ENCODE peak calls at places on chromosomes 12 and 14, in ten cellular contexts. One of them, this sample, is unnamed.
A peak's percentile ranks its signal among the peaks of the same experiment; 100 is the strongest.

GRCh38 chr12:20212658-20213387 is 155.5 kb upstream of the PDE3A start:
- ATAC-seq in aorta: peak; percentile 96
- ATAC-seq in SK-N-SH treated with all-trans-retinoic acid at 6 μM for 48 hours: peak; percentile 100
- ATAC-seq in activated T-cell treated with anti-CD3 and anti-CD28 coated beads, Interleukin-2, amount 50 U/mL, for 72 hours: no peak
- ATAC-seq in Right ventricle myocardium inferior: peak; percentile 98
- ATAC-seq in upper lobe of right lung: peak; percentile 93
- ATAC-seq in stimulated activated effector memory CD8-positive, alpha-beta T cell treated with anti-CD3 and anti-CD28 coated beads, Interleukin-12 subunit alpha, Interleukin-12 subunit beta, amount 100 ng/mL, for 72 hours: no peak
- ATAC-seq in right cardiac atrium: peak; percentile 99
- ATAC-seq in heart right ventricle: peak; percentile 98
- ATAC-seq in lower lobe of right lung: peak; percentile 91
- ATAC-seq in this sample: peak; percentile 100

GRCh38 chr12:22250762-22251161 is 83.7 kb downstream of the ST8SIA1 start:
- ATAC-seq in right cardiac atrium: no peak
- ATAC-seq in lower lobe of right lung: no peak
- ATAC-seq in Right ventricle myocardium inferior: no peak
- ATAC-seq in upper lobe of right lung: no peak
- ATAC-seq in heart right ventricle: no peak
- ATAC-seq in aorta: no peak
- ATAC-seq in activated T-cell treated with anti-CD3 and anti-CD28 coated beads, Interleukin-2, amount 50 U/mL, for 72 hours: no peak
- ATAC-seq in SK-N-SH treated with all-trans-retinoic acid at 6 μM for 48 hours: no peak
- ATAC-seq in stimulated activated effector memory CD8-positive, alpha-beta T cell treated with anti-CD3 and anti-CD28 coated beads, Interleukin-12 subunit alpha, Interleukin-12 subunit beta, amount 100 ng/mL, for 72 hours: no peak
- ATAC-seq in this sample: no peak

GRCh38 chr12:12384601-12385321 is 27.9 kb downstream of the BORCS5 start:
- ATAC-seq in lower lobe of right lung: no peak
- ATAC-seq in upper lobe of right lung: peak; percentile 35
- ATAC-seq in right cardiac atrium: no peak
- ATAC-seq in Right ventricle myocardium inferior: no peak
- ATAC-seq in activated T-cell treated with anti-CD3 and anti-CD28 coated beads, Interleukin-2, amount 50 U/mL, for 72 hours: peak; percentile 93
- ATAC-seq in aorta: no peak
- ATAC-seq in SK-N-SH treated with all-trans-retinoic acid at 6 μM for 48 hours: no peak
- ATAC-seq in stimulated activated effector memory CD8-positive, alpha-beta T cell treated with anti-CD3 and anti-CD28 coated beads, Interleukin-12 subunit alpha, Interleukin-12 subunit beta, amount 100 ng/mL, for 72 hours: peak; percentile 96
- ATAC-seq in heart right ventricle: no peak
- ATAC-seq in this sample: no peak

GRCh38 chr14:90674043-90674670 is 142.1 kb downstream of the TTC7B start:
- ATAC-seq in aorta: no peak
- ATAC-seq in Right ventricle myocardium inferior: no peak
- ATAC-seq in heart right ventricle: peak; percentile 82
- ATAC-seq in upper lobe of right lung: peak; percentile 70
- ATAC-seq in right cardiac atrium: peak; percentile 45
- ATAC-seq in lower lobe of right lung: peak; percentile 59
- ATAC-seq in activated T-cell treated with anti-CD3 and anti-CD28 coated beads, Interleukin-2, amount 50 U/mL, for 72 hours: no peak
- ATAC-seq in SK-N-SH treated with all-trans-retinoic acid at 6 μM for 48 hours: no peak
- ATAC-seq in stimulated activated effector memory CD8-positive, alpha-beta T cell treated with anti-CD3 and anti-CD28 coated beads, Interleukin-12 subunit alpha, Interleukin-12 subunit beta, amount 100 ng/mL, for 72 hours: no peak
- ATAC-seq in this sample: no peak

GRCh38 chr12:21562859-21563258 is 36.8 kb downstream of the SPX start:
- ATAC-seq in aorta: no peak
- ATAC-seq in activated T-cell treated with anti-CD3 and anti-CD28 coated beads, Interleukin-2, amount 50 U/mL, for 72 hours: no peak
- ATAC-seq in right cardiac atrium: no peak
- ATAC-seq in SK-N-SH treated with all-trans-retinoic acid at 6 μM for 48 hours: no peak
- ATAC-seq in lower lobe of right lung: no peak
- ATAC-seq in upper lobe of right lung: no peak
- ATAC-seq in heart right ventricle: no peak
- ATAC-seq in Right ventricle myocardium inferior: no peak
- ATAC-seq in stimulated activated effector memory CD8-positive, alpha-beta T cell treated with anti-CD3 and anti-CD28 coated beads, Interleukin-12 subunit alpha, Interleukin-12 subunit beta, amount 100 ng/mL, for 72 hours: no peak
- ATAC-seq in this sample: no peak

GRCh38 chr14:105087308-105087962 is 22.2 kb upstream of the GPR132 start:
- ATAC-seq in aorta: peak; percentile 8
- ATAC-seq in stimulated activated effector memory CD8-positive, alpha-beta T cell treated with anti-CD3 and anti-CD28 coated beads, Interleukin-12 subunit alpha, Interleukin-12 subunit beta, amount 100 ng/mL, for 72 hours: peak; percentile 25
- ATAC-seq in lower lobe of right lung: peak; percentile 7
- ATAC-seq in heart right ventricle: no peak
- ATAC-seq in SK-N-SH treated with all-trans-retinoic acid at 6 μM for 48 hours: peak; percentile 10
- ATAC-seq in Right ventricle myocardium inferior: peak; percentile 25
- ATAC-seq in upper lobe of right lung: peak; percentile 9
- ATAC-seq in activated T-cell treated with anti-CD3 and anti-CD28 coated beads, Interleukin-2, amount 50 U/mL, for 72 hours: peak; percentile 28
- ATAC-seq in right cardiac atrium: peak; percentile 34
- ATAC-seq in this sample: peak; percentile 34

GRCh38 chr14:50776522-50776921 is 54.4 kb downstream of the NIN start:
- ATAC-seq in stimulated activated effector memory CD8-positive, alpha-beta T cell treated with anti-CD3 and anti-CD28 coated beads, Interleukin-12 subunit alpha, Interleukin-12 subunit beta, amount 100 ng/mL, for 72 hours: no peak
- ATAC-seq in right cardiac atrium: no peak
- ATAC-seq in Right ventricle myocardium inferior: no peak
- ATAC-seq in upper lobe of right lung: no peak
- ATAC-seq in heart right ventricle: no peak
- ATAC-seq in activated T-cell treated with anti-CD3 and anti-CD28 coated beads, Interleukin-2, amount 50 U/mL, for 72 hours: no peak
- ATAC-seq in lower lobe of right lung: no peak
- ATAC-seq in SK-N-SH treated with all-trans-retinoic acid at 6 μM for 48 hours: no peak
- ATAC-seq in aorta: no peak
- ATAC-seq in this sample: no peak

GRCh38 chr12:124416516-124417395 is 121.9 kb downstream of the RFLNA start:
- ATAC-seq in lower lobe of right lung: no peak
- ATAC-seq in stimulated activated effector memory CD8-positive, alpha-beta T cell treated with anti-CD3 and anti-CD28 coated beads, Interleukin-12 subunit alpha, Interleukin-12 subunit beta, amount 100 ng/mL, for 72 hours: no peak
- ATAC-seq in SK-N-SH treated with all-trans-retinoic acid at 6 μM for 48 hours: no peak
- ATAC-seq in activated T-cell treated with anti-CD3 and anti-CD28 coated beads, Interleukin-2, amount 50 U/mL, for 72 hours: no peak
- ATAC-seq in heart right ventricle: no peak
- ATAC-seq in upper lobe of right lung: no peak
- ATAC-seq in Right ventricle myocardium inferior: no peak
- ATAC-seq in aorta: no peak
- ATAC-seq in right cardiac atrium: no peak
- ATAC-seq in this sample: no peak

GRCh38 chr12:119683413-119683812 is 15.5 kb downstream of the PRKAB1 start:
- ATAC-seq in aorta: no peak
- ATAC-seq in right cardiac atrium: no peak
- ATAC-seq in Right ventricle myocardium inferior: no peak
- ATAC-seq in heart right ventricle: no peak
- ATAC-seq in SK-N-SH treated with all-trans-retinoic acid at 6 μM for 48 hours: peak; percentile 47
- ATAC-seq in upper lobe of right lung: no peak
- ATAC-seq in activated T-cell treated with anti-CD3 and anti-CD28 coated beads, Interleukin-2, amount 50 U/mL, for 72 hours: no peak
- ATAC-seq in lower lobe of right lung: no peak
- ATAC-seq in stimulated activated effector memory CD8-positive, alpha-beta T cell treated with anti-CD3 and anti-CD28 coated beads, Interleukin-12 subunit alpha, Interleukin-12 subunit beta, amount 100 ng/mL, for 72 hours: peak; percentile 22
- ATAC-seq in this sample: no peak

GRCh38 chr14:70924521-70924920 is 17.3 kb downstream of the PCNX1 start:
- ATAC-seq in lower lobe of right lung: no peak
- ATAC-seq in heart right ventricle: no peak
- ATAC-seq in right cardiac atrium: no peak
- ATAC-seq in Right ventricle myocardium inferior: no peak
- ATAC-seq in aorta: no peak
- ATAC-seq in activated T-cell treated with anti-CD3 and anti-CD28 coated beads, Interleukin-2, amount 50 U/mL, for 72 hours: no peak
- ATAC-seq in SK-N-SH treated with all-trans-retinoic acid at 6 μM for 48 hours: no peak
- ATAC-seq in stimulated activated effector memory CD8-positive, alpha-beta T cell treated with anti-CD3 and anti-CD28 coated beads, Interleukin-12 subunit alpha, Interleukin-12 subunit beta, amount 100 ng/mL, for 72 hours: no peak
- ATAC-seq in upper lobe of right lung: no peak
- ATAC-seq in this sample: no peak

GRCh38 chr12:23504043-23504442 is 445.4 kb downstream of the SOX5 start:
- ATAC-seq in upper lobe of right lung: no peak
- ATAC-seq in heart right ventricle: no peak
- ATAC-seq in Right ventricle myocardium inferior: no peak
- ATAC-seq in stimulated activated effector memory CD8-positive, alpha-beta T cell treated with anti-CD3 and anti-CD28 coated beads, Interleukin-12 subunit alpha, Interleukin-12 subunit beta, amount 100 ng/mL, for 72 hours: no peak
- ATAC-seq in lower lobe of right lung: no peak
- ATAC-seq in right cardiac atrium: no peak
- ATAC-seq in activated T-cell treated with anti-CD3 and anti-CD28 coated beads, Interleukin-2, amount 50 U/mL, for 72 hours: no peak
- ATAC-seq in aorta: no peak
- ATAC-seq in SK-N-SH treated with all-trans-retinoic acid at 6 μM for 48 hours: no peak
- ATAC-seq in this sample: no peak

GRCh38 chr14:93045211-93045674 is 70.5 kb downstream of the ITPK1 start:
- ATAC-seq in SK-N-SH treated with all-trans-retinoic acid at 6 μM for 48 hours: no peak
- ATAC-seq in activated T-cell treated with anti-CD3 and anti-CD28 coated beads, Interleukin-2, amount 50 U/mL, for 72 hours: no peak
- ATAC-seq in right cardiac atrium: no peak
- ATAC-seq in heart right ventricle: no peak
- ATAC-seq in aorta: no peak
- ATAC-seq in Right ventricle myocardium inferior: no peak
- ATAC-seq in stimulated activated effector memory CD8-positive, alpha-beta T cell treated with anti-CD3 and anti-CD28 coated beads, Interleukin-12 subunit alpha, Interleukin-12 subunit beta, amount 100 ng/mL, for 72 hours: no peak
- ATAC-seq in lower lobe of right lung: no peak
- ATAC-seq in upper lobe of right lung: no peak
- ATAC-seq in this sample: no peak

GRCh38 chr12:11075642-11076041 is 13.5 kb upstream of the TAS2R46 start:
- ATAC-seq in Right ventricle myocardium inferior: no peak
- ATAC-seq in upper lobe of right lung: no peak
- ATAC-seq in activated T-cell treated with anti-CD3 and anti-CD28 coated beads, Interleukin-2, amount 50 U/mL, for 72 hours: no peak
- ATAC-seq in SK-N-SH treated with all-trans-retinoic acid at 6 μM for 48 hours: no peak
- ATAC-seq in stimulated activated effector memory CD8-positive, alpha-beta T cell treated with anti-CD3 and anti-CD28 coated beads, Interleukin-12 subunit alpha, Interleukin-12 subunit beta, amount 100 ng/mL, for 72 hours: no peak
- ATAC-seq in right cardiac atrium: no peak
- ATAC-seq in aorta: no peak
- ATAC-seq in heart right ventricle: no peak
- ATAC-seq in lower lobe of right lung: no peak
- ATAC-seq in this sample: no peak

GRCh38 chr14:90804776-90805391 is 11.3 kb downstream of the TTC7B start:
- ATAC-seq in right cardiac atrium: no peak
- ATAC-seq in activated T-cell treated with anti-CD3 and anti-CD28 coated beads, Interleukin-2, amount 50 U/mL, for 72 hours: no peak
- ATAC-seq in SK-N-SH treated with all-trans-retinoic acid at 6 μM for 48 hours: no peak
- ATAC-seq in upper lobe of right lung: no peak
- ATAC-seq in aorta: no peak
- ATAC-seq in stimulated activated effector memory CD8-positive, alpha-beta T cell treated with anti-CD3 and anti-CD28 coated beads, Interleukin-12 subunit alpha, Interleukin-12 subunit beta, amount 100 ng/mL, for 72 hours: no peak
- ATAC-seq in Right ventricle myocardium inferior: no peak
- ATAC-seq in lower lobe of right lung: no peak
- ATAC-seq in heart right ventricle: no peak
- ATAC-seq in this sample: no peak

GRCh38 chr12:111584959-111585358 is 14.2 kb downstream of the ATXN2 start:
- ATAC-seq in right cardiac atrium: no peak
- ATAC-seq in SK-N-SH treated with all-trans-retinoic acid at 6 μM for 48 hours: no peak
- ATAC-seq in aorta: no peak
- ATAC-seq in stimulated activated effector memory CD8-positive, alpha-beta T cell treated with anti-CD3 and anti-CD28 coated beads, Interleukin-12 subunit alpha, Interleukin-12 subunit beta, amount 100 ng/mL, for 72 hours: no peak
- ATAC-seq in lower lobe of right lung: no peak
- ATAC-seq in activated T-cell treated with anti-CD3 and anti-CD28 coated beads, Interleukin-2, amount 50 U/mL, for 72 hours: no peak
- ATAC-seq in Right ventricle myocardium inferior: no peak
- ATAC-seq in upper lobe of right lung: no peak
- ATAC-seq in heart right ventricle: no peak
- ATAC-seq in this sample: peak; percentile 80

GRCh38 chr12:56521209-56521589 is 421 bp upstream of the RBMS2 start:
- ATAC-seq in SK-N-SH treated with all-trans-retinoic acid at 6 μM for 48 hours: peak; percentile 5
- ATAC-seq in aorta: peak; percentile 61
- ATAC-seq in stimulated activated effector memory CD8-positive, alpha-beta T cell treated with anti-CD3 and anti-CD28 coated beads, Interleukin-12 subunit alpha, Interleukin-12 subunit beta, amount 100 ng/mL, for 72 hours: peak; percentile 36
- ATAC-seq in upper lobe of right lung: peak; percentile 41
- ATAC-seq in right cardiac atrium: peak; percentile 37
- ATAC-seq in heart right ventricle: peak; percentile 27
- ATAC-seq in lower lobe of right lung: peak; percentile 59
- ATAC-seq in activated T-cell treated with anti-CD3 and anti-CD28 coated beads, Interleukin-2, amount 50 U/mL, for 72 hours: peak; percentile 52
- ATAC-seq in Right ventricle myocardium inferior: peak; percentile 25
- ATAC-seq in this sample: no peak

GRCh38 chr14:54533100-54533499 is 23.4 kb downstream of the CGRRF1 start:
- ATAC-seq in SK-N-SH treated with all-trans-retinoic acid at 6 μM for 48 hours: no peak
- ATAC-seq in right cardiac atrium: no peak
- ATAC-seq in activated T-cell treated with anti-CD3 and anti-CD28 coated beads, Interleukin-2, amount 50 U/mL, for 72 hours: no peak
- ATAC-seq in aorta: no peak
- ATAC-seq in Right ventricle myocardium inferior: no peak
- ATAC-seq in stimulated activated effector memory CD8-positive, alpha-beta T cell treated with anti-CD3 and anti-CD28 coated beads, Interleukin-12 subunit alpha, Interleukin-12 subunit beta, amount 100 ng/mL, for 72 hours: no peak
- ATAC-seq in heart right ventricle: no peak
- ATAC-seq in upper lobe of right lung: no peak
- ATAC-seq in lower lobe of right lung: no peak
- ATAC-seq in this sample: no peak

GRCh38 chr12:115891551-115891950 is 385.9 kb downstream of the MED13L start:
- ATAC-seq in upper lobe of right lung: no peak
- ATAC-seq in right cardiac atrium: no peak
- ATAC-seq in Right ventricle myocardium inferior: no peak
- ATAC-seq in lower lobe of right lung: no peak
- ATAC-seq in stimulated activated effector memory CD8-positive, alpha-beta T cell treated with anti-CD3 and anti-CD28 coated beads, Interleukin-12 subunit alpha, Interleukin-12 subunit beta, amount 100 ng/mL, for 72 hours: no peak
- ATAC-seq in aorta: no peak
- ATAC-seq in SK-N-SH treated with all-trans-retinoic acid at 6 μM for 48 hours: no peak
- ATAC-seq in heart right ventricle: no peak
- ATAC-seq in activated T-cell treated with anti-CD3 and anti-CD28 coated beads, Interleukin-2, amount 50 U/mL, for 72 hours: no peak
- ATAC-seq in this sample: no peak

GRCh38 chr12:26044592-26044991 is 80.2 kb downstream of the BHLHE41 start:
- ATAC-seq in activated T-cell treated with anti-CD3 and anti-CD28 coated beads, Interleukin-2, amount 50 U/mL, for 72 hours: no peak
- ATAC-seq in SK-N-SH treated with all-trans-retinoic acid at 6 μM for 48 hours: no peak
- ATAC-seq in right cardiac atrium: no peak
- ATAC-seq in lower lobe of right lung: no peak
- ATAC-seq in upper lobe of right lung: no peak
- ATAC-seq in aorta: no peak
- ATAC-seq in heart right ventricle: no peak
- ATAC-seq in stimulated activated effector memory CD8-positive, alpha-beta T cell treated with anti-CD3 and anti-CD28 coated beads, Interleukin-12 subunit alpha, Interleukin-12 subunit beta, amount 100 ng/mL, for 72 hours: no peak
- ATAC-seq in Right ventricle myocardium inferior: no peak
- ATAC-seq in this sample: no peak

GRCh38 chr14:68884031-68885030 is 91.5 kb upstream of the ZFP36L1 start:
- ATAC-seq in heart right ventricle: peak; percentile 86
- ATAC-seq in activated T-cell treated with anti-CD3 and anti-CD28 coated beads, Interleukin-2, amount 50 U/mL, for 72 hours: no peak
- ATAC-seq in right cardiac atrium: peak; percentile 73
- ATAC-seq in aorta: no peak
- ATAC-seq in Right ventricle myocardium inferior: peak; percentile 74
- ATAC-seq in lower lobe of right lung: no peak
- ATAC-seq in stimulated activated effector memory CD8-positive, alpha-beta T cell treated with anti-CD3 and anti-CD28 coated beads, Interleukin-12 subunit alpha, Interleukin-12 subunit beta, amount 100 ng/mL, for 72 hours: no peak
- ATAC-seq in upper lobe of right lung: no peak
- ATAC-seq in SK-N-SH treated with all-trans-retinoic acid at 6 μM for 48 hours: peak; percentile 70
- ATAC-seq in this sample: peak; percentile 89

GRCh38 chr12:47412837-47413236 is 293.0 kb downstream of the RPAP3 start:
- ATAC-seq in heart right ventricle: no peak
- ATAC-seq in aorta: no peak
- ATAC-seq in stimulated activated effector memory CD8-positive, alpha-beta T cell treated with anti-CD3 and anti-CD28 coated beads, Interleukin-12 subunit alpha, Interleukin-12 subunit beta, amount 100 ng/mL, for 72 hours: no peak
- ATAC-seq in SK-N-SH treated with all-trans-retinoic acid at 6 μM for 48 hours: no peak
- ATAC-seq in Right ventricle myocardium inferior: no peak
- ATAC-seq in lower lobe of right lung: no peak
- ATAC-seq in activated T-cell treated with anti-CD3 and anti-CD28 coated beads, Interleukin-2, amount 50 U/mL, for 72 hours: peak; percentile 44
- ATAC-seq in right cardiac atrium: no peak
- ATAC-seq in upper lobe of right lung: no peak
- ATAC-seq in this sample: no peak

GRCh38 chr12:56628671-56629458 is 1.3 kb downstream of the BAZ2A start:
- ATAC-seq in upper lobe of right lung: peak; percentile 27
- ATAC-seq in heart right ventricle: peak; percentile 42
- ATAC-seq in SK-N-SH treated with all-trans-retinoic acid at 6 μM for 48 hours: peak; percentile 42
- ATAC-seq in activated T-cell treated with anti-CD3 and anti-CD28 coated beads, Interleukin-2, amount 50 U/mL, for 72 hours: peak; percentile 11
- ATAC-seq in right cardiac atrium: peak; percentile 8
- ATAC-seq in stimulated activated effector memory CD8-positive, alpha-beta T cell treated with anti-CD3 and anti-CD28 coated beads, Interleukin-12 subunit alpha, Interleukin-12 subunit beta, amount 100 ng/mL, for 72 hours: peak; percentile 27
- ATAC-seq in Right ventricle myocardium inferior: peak; percentile 18
- ATAC-seq in aorta: peak; percentile 60
- ATAC-seq in lower lobe of right lung: peak; percentile 47
- ATAC-seq in this sample: no peak

GRCh38 chr12:93379432-93380308 is 1.9 kb downstream of the NUDT4 start:
- ATAC-seq in aorta: no peak
- ATAC-seq in right cardiac atrium: no peak
- ATAC-seq in stimulated activated effector memory CD8-positive, alpha-beta T cell treated with anti-CD3 and anti-CD28 coated beads, Interleukin-12 subunit alpha, Interleukin-12 subunit beta, amount 100 ng/mL, for 72 hours: no peak
- ATAC-seq in activated T-cell treated with anti-CD3 and anti-CD28 coated beads, Interleukin-2, amount 50 U/mL, for 72 hours: no peak
- ATAC-seq in SK-N-SH treated with all-trans-retinoic acid at 6 μM for 48 hours: no peak
- ATAC-seq in lower lobe of right lung: no peak
- ATAC-seq in heart right ventricle: no peak
- ATAC-seq in upper lobe of right lung: no peak
- ATAC-seq in Right ventricle myocardium inferior: no peak
- ATAC-seq in this sample: no peak

GRCh38 chr14:52020866-52021717 is 31.7 kb downstream of the RTRAF start:
- ATAC-seq in lower lobe of right lung: no peak
- ATAC-seq in stimulated activated effector memory CD8-positive, alpha-beta T cell treated with anti-CD3 and anti-CD28 coated beads, Interleukin-12 subunit alpha, Interleukin-12 subunit beta, amount 100 ng/mL, for 72 hours: no peak
- ATAC-seq in heart right ventricle: peak; percentile 55
- ATAC-seq in right cardiac atrium: no peak
- ATAC-seq in activated T-cell treated with anti-CD3 and anti-CD28 coated beads, Interleukin-2, amount 50 U/mL, for 72 hours: no peak
- ATAC-seq in upper lobe of right lung: no peak
- ATAC-seq in SK-N-SH treated with all-trans-retinoic acid at 6 μM for 48 hours: no peak
- ATAC-seq in Right ventricle myocardium inferior: no peak
- ATAC-seq in aorta: no peak
- ATAC-seq in this sample: no peak

GRCh38 chr12:54383041-54383609 is 1.4 kb downstream of the ZNF385A start:
- ATAC-seq in Right ventricle myocardium inferior: no peak
- ATAC-seq in right cardiac atrium: no peak
- ATAC-seq in stimulated activated effector memory CD8-positive, alpha-beta T cell treated with anti-CD3 and anti-CD28 coated beads, Interleukin-12 subunit alpha, Interleukin-12 subunit beta, amount 100 ng/mL, for 72 hours: peak; percentile 89
- ATAC-seq in SK-N-SH treated with all-trans-retinoic acid at 6 μM for 48 hours: no peak
- ATAC-seq in upper lobe of right lung: peak; percentile 62
- ATAC-seq in lower lobe of right lung: peak; percentile 47
- ATAC-seq in aorta: no peak
- ATAC-seq in heart right ventricle: no peak
- ATAC-seq in activated T-cell treated with anti-CD3 and anti-CD28 coated beads, Interleukin-2, amount 50 U/mL, for 72 hours: peak; percentile 74
- ATAC-seq in this sample: peak; percentile 84

GRCh38 chr12:50659690-50660424 is 104.0 kb upstream of the ATF1 start:
- ATAC-seq in right cardiac atrium: no peak
- ATAC-seq in upper lobe of right lung: no peak
- ATAC-seq in stimulated activated effector memory CD8-positive, alpha-beta T cell treated with anti-CD3 and anti-CD28 coated beads, Interleukin-12 subunit alpha, Interleukin-12 subunit beta, amount 100 ng/mL, for 72 hours: no peak
- ATAC-seq in heart right ventricle: no peak
- ATAC-seq in lower lobe of right lung: no peak
- ATAC-seq in activated T-cell treated with anti-CD3 and anti-CD28 coated beads, Interleukin-2, amount 50 U/mL, for 72 hours: no peak
- ATAC-seq in aorta: no peak
- ATAC-seq in Right ventricle myocardium inferior: no peak
- ATAC-seq in SK-N-SH treated with all-trans-retinoic acid at 6 μM for 48 hours: no peak
- ATAC-seq in this sample: no peak

GRCh38 chr14:100165825-100166520 is 6.5 kb upstream of the DEGS2 start:
- ATAC-seq in aorta: peak; percentile 27
- ATAC-seq in Right ventricle myocardium inferior: peak; percentile 41
- ATAC-seq in heart right ventricle: peak; percentile 28
- ATAC-seq in SK-N-SH treated with all-trans-retinoic acid at 6 μM for 48 hours: no peak
- ATAC-seq in lower lobe of right lung: peak; percentile 16
- ATAC-seq in activated T-cell treated with anti-CD3 and anti-CD28 coated beads, Interleukin-2, amount 50 U/mL, for 72 hours: peak; percentile 16
- ATAC-seq in upper lobe of right lung: no peak
- ATAC-seq in right cardiac atrium: peak; percentile 17
- ATAC-seq in stimulated activated effector memory CD8-positive, alpha-beta T cell treated with anti-CD3 and anti-CD28 coated beads, Interleukin-12 subunit alpha, Interleukin-12 subunit beta, amount 100 ng/mL, for 72 hours: peak; percentile 5
- ATAC-seq in this sample: peak; percentile 13

GRCh38 chr12:810635-811415 is 58.4 kb downstream of the WNK1 start:
- ATAC-seq in lower lobe of right lung: no peak
- ATAC-seq in stimulated activated effector memory CD8-positive, alpha-beta T cell treated with anti-CD3 and anti-CD28 coated beads, Interleukin-12 subunit alpha, Interleukin-12 subunit beta, amount 100 ng/mL, for 72 hours: peak; percentile 99
- ATAC-seq in heart right ventricle: no peak
- ATAC-seq in SK-N-SH treated with all-trans-retinoic acid at 6 μM for 48 hours: no peak
- ATAC-seq in right cardiac atrium: no peak
- ATAC-seq in upper lobe of right lung: no peak
- ATAC-seq in aorta: no peak
- ATAC-seq in Right ventricle myocardium inferior: no peak
- ATAC-seq in activated T-cell treated with anti-CD3 and anti-CD28 coated beads, Interleukin-2, amount 50 U/mL, for 72 hours: peak; percentile 98
- ATAC-seq in this sample: no peak